ENCODE peak calls at places on chromosomes 4 and X, in ten cellular contexts. Q, V, G, B, A, J, H, Z, M and F are unnamed samples.

GRCh38 chr4:959338-960139 is 13.8 kb downstream of the DGKQ start:
- DNase-seq in Q (no peak), V (no peak), G (no peak), B (no peak), A (no peak), J (no peak), H (peak), Z (no peak), M (no peak), F (no peak)

GRCh38 chr4:33262809-33263208 is 2542.6 kb downstream of the PCDH7 start:
- DNase-seq in Q (no peak), V (no peak), G (no peak), B (no peak), A (no peak), J (no peak), H (no peak), Z (no peak), M (no peak), F (no peak)

GRCh38 chrX:2928583-2929434 is at the start of gene ARSD:
- DNase-seq in Q (peak), V (peak), G (peak), B (peak), A (peak), J (no peak), H (peak), Z (peak), M (peak), F (peak)

GRCh38 chrX:129763666-129764065 is 16.1 kb upstream of the SASH3 start:
- DNase-seq in Q (no peak), V (no peak), G (no peak), B (no peak), A (no peak), J (no peak), H (no peak), Z (no peak), M (no peak), F (no peak)

GRCh38 chrX:137574784-137575298 is 8.9 kb downstream of the ZIC3 start:
- DNase-seq in Q (no peak), V (no peak), G (no peak), B (no peak), A (no peak), J (no peak), H (no peak), Z (no peak), M (no peak), F (no peak)

GRCh38 chr4:21879187-21879586 is 69.4 kb downstream of the KCNIP4 start:
- DNase-seq in Q (no peak), V (no peak), G (no peak), B (no peak), A (peak), J (no peak), H (no peak), Z (no peak), M (no peak), F (peak)

GRCh38 chr4:1928356-1929235 is 57.4 kb downstream of the NSD2 start:
- DNase-seq in Q (no peak), V (no peak), G (no peak), B (no peak), A (no peak), J (no peak), H (no peak), Z (no peak), M (no peak), F (no peak)

GRCh38 chrX:331145-331771 is 12.7 kb upstream of the GTPBP6 start:
- DNase-seq in Q (no peak), V (peak), G (peak), B (no peak), A (no peak), J (no peak), H (no peak), Z (no peak), M (peak), F (no peak)

GRCh38 chr4:53863163-53863562 is 201.2 kb downstream of the CHIC2 start:
- DNase-seq in Q (no peak), V (no peak), G (no peak), B (no peak), A (no peak), J (no peak), H (peak), Z (no peak), M (peak), F (no peak)

GRCh38 chr4:81031389-81032173 is 1.1 kb downstream of the BMP3 start:
- DNase-seq in Q (peak), V (no peak), G (peak), B (no peak), A (no peak), J (peak), H (no peak), Z (no peak), M (no peak), F (no peak)

GRCh38 chrX:153818571-153819397 is 11.6 kb downstream of the PDZD4 start:
- DNase-seq in Q (peak), V (peak), G (peak), B (peak), A (no peak), J (peak), H (no peak), Z (peak), M (peak), F (peak)

GRCh38 chr4:112361181-112361791 is 64.1 kb downstream of the ALPK1 start:
- DNase-seq in Q (no peak), V (peak), G (no peak), B (no peak), A (peak), J (peak), H (no peak), Z (no peak), M (peak), F (no peak)

GRCh38 chrX:42398967-42399631 is 378.9 kb downstream of the PPP1R2C start:
- DNase-seq in Q (no peak), V (no peak), G (no peak), B (no peak), A (no peak), J (no peak), H (no peak), Z (no peak), M (no peak), F (no peak)

GRCh38 chr4:154640999-154641398 is 28.5 kb upstream of the FGG start:
- DNase-seq in Q (no peak), V (no peak), G (no peak), B (no peak), A (no peak), J (no peak), H (no peak), Z (no peak), M (no peak), F (no peak)

GRCh38 chr4:87054900-87055299 is 120.1 kb downstream of the AFF1 start:
- DNase-seq in Q (no peak), V (no peak), G (no peak), B (no peak), A (no peak), J (no peak), H (no peak), Z (no peak), M (no peak), F (no peak)

GRCh38 chr4:127709456-127709855 is 20.7 kb upstream of the SLC25A31 start:
- DNase-seq in Q (no peak), V (no peak), G (no peak), B (no peak), A (no peak), J (no peak), H (no peak), Z (no peak), M (no peak), F (no peak)

GRCh38 chr4:154618708-154619315 is 6.4 kb upstream of the FGG start:
- DNase-seq in Q (peak), V (peak), G (peak), B (no peak), A (peak), J (no peak), H (no peak), Z (peak), M (peak), F (peak)

GRCh38 chrX:136750364-136750763 is 30.4 kb downstream of the ARHGEF6 start:
- DNase-seq in Q (no peak), V (no peak), G (no peak), B (no peak), A (peak), J (no peak), H (no peak), Z (no peak), M (no peak), F (no peak)

GRCh38 chr4:155008389-155008788 is 200.0 kb upstream of the NPY2R start:
- DNase-seq in Q (no peak), V (no peak), G (no peak), B (no peak), A (no peak), J (no peak), H (no peak), Z (no peak), M (no peak), F (no peak)

GRCh38 chr4:36192922-36193321 is 51.4 kb downstream of the ARAP2 start:
- DNase-seq in Q (no peak), V (no peak), G (no peak), B (no peak), A (no peak), J (no peak), H (no peak), Z (no peak), M (no peak), F (no peak)

GRCh38 chr4:137956256-137956655 is 285.9 kb downstream of the SLC7A11 start:
- DNase-seq in Q (no peak), V (no peak), G (no peak), B (no peak), A (no peak), J (no peak), H (no peak), Z (no peak), M (no peak), F (no peak)

GRCh38 chr4:76709454-76709853 is 188.5 kb downstream of the SOWAHB start:
- DNase-seq in Q (no peak), V (no peak), G (no peak), B (no peak), A (no peak), J (no peak), H (no peak), Z (no peak), M (no peak), F (no peak)

GRCh38 chr4:186839122-186840037 is 115.7 kb upstream of the FAT1 start:
- DNase-seq in Q (no peak), V (no peak), G (peak), B (no peak), A (peak), J (no peak), H (peak), Z (no peak), M (no peak), F (peak)